ENCODE peak calls at places on chromosomes 13 and 19, in five cellular contexts. H, W, N, D and T are unnamed samples.

GRCh38 chr13:34151885-34152284 is 333.9 kb downstream of the RFC3 start:
- DNase-seq in H (no peak), W (no peak), N (no peak), D (no peak), T (no peak)

GRCh38 chr13:103351035-103351828 is 285.0 kb upstream of the SLC10A2 start:
- DNase-seq in H (no peak), W (peak), N (peak), D (peak), T (no peak)

GRCh38 chr13:20840590-20840989 is 62.0 kb downstream of the XPO4 start:
- DNase-seq in H (no peak), W (no peak), N (no peak), D (no peak), T (no peak)

GRCh38 chr19:49857061-49857833 is 6.3 kb downstream of the PTOV1 start:
- DNase-seq in H (no peak), W (no peak), N (no peak), D (no peak), T (no peak)

GRCh38 chr19:44796701-44797115 is 12.2 kb upstream of the BCAM start:
- DNase-seq in H (no peak), W (peak), N (no peak), D (peak), T (no peak)

GRCh38 chr13:81577601-81578000 is 1236.7 kb upstream of the SPRY2 start:
- DNase-seq in H (no peak), W (no peak), N (no peak), D (peak), T (no peak)

GRCh38 chr13:49610176-49610575 is 18.1 kb upstream of the ARL11 start:
- DNase-seq in H (no peak), W (no peak), N (no peak), D (no peak), T (no peak)

GRCh38 chr19:32404939-32405430 is 585 bp upstream of the DPY19L3 start:
- DNase-seq in H (peak), W (peak), N (peak), D (peak), T (no peak)

GRCh38 chr13:107421028-107421427 is 794.3 kb downstream of the LIG4 start:
- DNase-seq in H (no peak), W (no peak), N (peak), D (peak), T (no peak)

GRCh38 chr13:87777395-87777794 is 106.2 kb downstream of the SLITRK5 start:
- DNase-seq in H (no peak), W (no peak), N (peak), D (peak), T (no peak)

GRCh38 chr13:113916330-113916815 is 52.5 kb upstream of the GAS6 start:
- DNase-seq in H (no peak), W (no peak), N (peak), D (no peak), T (no peak)

GRCh38 chr19:35350591-35350990 is 2.9 kb downstream of the FFAR1 start:
- DNase-seq in H (no peak), W (no peak), N (no peak), D (no peak), T (no peak)

GRCh38 chr13:28527629-28528028 is 32.7 kb upstream of the FLT1 start:
- DNase-seq in H (no peak), W (no peak), N (no peak), D (no peak), T (no peak)

GRCh38 chr19:55441692-55442321 is 1.3 kb downstream of the SHISA7 start:
- DNase-seq in H (no peak), W (no peak), N (no peak), D (no peak), T (peak)

GRCh38 chr19:48918801-48919247 is 14.7 kb upstream of the DHDH start:
- DNase-seq in H (no peak), W (no peak), N (no peak), D (no peak), T (no peak)

GRCh38 chr13:94153586-94153985 is 325.9 kb downstream of the DCT start:
- DNase-seq in H (no peak), W (no peak), N (no peak), D (no peak), T (no peak)

GRCh38 chr13:67223742-67224141 is 6.4 kb downstream of the PCDH9 start:
- DNase-seq in H (no peak), W (no peak), N (peak), D (peak), T (no peak)

DNA sequence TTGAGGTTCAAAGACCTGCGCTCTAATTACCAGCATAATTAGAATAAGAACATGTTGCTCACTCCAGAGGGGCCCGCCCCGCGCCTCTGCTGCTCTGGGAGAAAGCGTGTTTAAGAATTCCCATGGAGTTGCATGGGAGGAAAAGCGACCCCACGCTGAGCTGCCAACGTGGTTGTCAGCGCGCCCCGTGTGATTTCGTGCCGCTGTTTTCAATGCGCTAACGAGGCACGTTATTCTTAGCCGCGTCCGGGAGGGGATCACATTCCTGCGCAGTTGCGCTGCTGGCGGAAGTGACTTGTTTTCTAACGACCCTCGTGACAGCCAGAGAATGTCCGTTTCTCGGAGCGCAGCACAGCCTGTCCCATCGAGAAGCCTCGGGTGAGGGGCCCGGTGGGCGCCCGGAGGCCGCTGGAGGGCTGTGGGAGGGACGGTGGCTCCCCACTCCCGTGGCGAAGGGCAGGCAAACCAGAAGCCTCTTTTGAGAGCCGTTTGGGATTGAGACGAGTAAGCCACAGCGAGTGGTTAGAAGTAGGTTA is 173.8 kb upstream of the SOX1 start:
- DNase-seq in H (no peak), W (no peak), N (no peak), D (no peak), T (no peak)
- TF ChIP-seq CTCF in H (no peak), W (no peak), N (no peak), D (no peak), T (no peak)

DNA sequence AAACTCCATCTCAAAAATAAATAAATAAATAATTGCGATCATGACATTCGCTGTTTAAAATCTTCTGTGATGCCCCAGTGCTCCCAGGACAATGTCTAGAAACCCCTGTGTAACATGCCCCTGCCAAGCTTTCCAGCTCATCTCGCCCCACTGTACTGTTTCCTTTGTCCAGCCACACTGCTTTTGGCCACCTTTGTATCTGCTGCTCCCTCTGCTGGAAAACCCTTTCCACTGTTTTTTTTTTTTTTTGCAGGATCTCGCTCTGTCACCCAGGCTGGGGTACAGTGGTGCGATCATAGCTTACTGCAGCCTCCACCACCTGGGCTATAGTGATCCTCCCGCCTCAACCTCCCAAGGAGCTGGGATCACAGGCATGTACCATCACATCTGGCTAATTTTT is 7.5 kb downstream of the PLAUR start:
- DNase-seq in H (no peak), W (no peak), N (no peak), D (no peak), T (no peak)
- TF ChIP-seq CTCF in H (peak), W (peak), N (peak), D (peak), T (no peak)

GRCh38 chr19:16722591-16722990 is 2.9 kb downstream of the NWD1 start:
- DNase-seq in H (no peak), W (no peak), N (no peak), D (no peak), T (no peak)
- TF ChIP-seq CTCF in H (no peak), W (no peak), N (no peak), D (no peak), T (no peak)

GRCh38 chr13:96858133-96858826 is 136.0 kb downstream of the OXGR1 start:
- DNase-seq in H (no peak), W (no peak), N (no peak), D (no peak), T (no peak)
- TF ChIP-seq CTCF in H (no peak), W (no peak), N (no peak), D (no peak), T (no peak)

DNA sequence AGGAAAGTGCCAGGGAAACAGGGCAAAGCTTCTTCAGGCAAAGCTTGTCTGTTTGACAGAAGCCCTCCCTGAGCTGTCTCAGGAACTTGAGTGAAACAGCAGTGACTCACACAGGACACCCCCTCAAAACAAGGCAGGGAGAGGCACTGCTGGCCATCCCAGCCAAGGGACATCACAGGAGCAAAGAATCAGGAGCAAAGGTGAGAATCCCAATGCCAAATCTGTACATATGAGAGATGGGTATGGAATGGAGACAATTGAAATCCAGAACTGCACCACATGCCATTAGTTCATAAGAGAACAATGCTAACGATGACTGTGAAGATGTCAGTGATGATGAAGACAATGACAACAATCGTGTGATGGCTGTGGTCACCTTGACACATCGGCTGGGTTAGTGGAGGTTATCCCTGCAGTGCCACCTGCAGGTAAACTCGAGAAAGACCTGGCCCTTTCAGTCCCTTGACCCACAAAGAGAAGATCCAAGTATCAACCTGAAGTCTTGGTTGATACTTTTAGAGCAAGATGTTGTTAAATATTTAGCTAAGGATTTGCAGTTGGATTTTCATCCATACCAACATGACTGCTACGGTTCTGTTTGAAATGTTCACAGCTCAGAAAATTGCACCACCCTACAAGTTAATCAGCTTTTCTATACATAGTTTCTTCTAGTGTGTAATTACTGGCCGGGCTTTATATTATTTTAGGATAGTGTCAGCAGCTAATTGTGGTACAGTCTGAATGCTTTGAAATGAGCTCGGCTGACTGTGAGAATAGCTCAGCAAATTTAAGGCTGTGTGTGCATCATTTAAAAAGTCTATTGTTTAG is 42.0 kb upstream of the IPO5 start:
- DNase-seq in H (no peak), W (no peak), N (no peak), D (peak), T (peak)
- TF ChIP-seq CTCF in H (no peak), W (peak), N (peak), D (peak), T (peak)

DNA sequence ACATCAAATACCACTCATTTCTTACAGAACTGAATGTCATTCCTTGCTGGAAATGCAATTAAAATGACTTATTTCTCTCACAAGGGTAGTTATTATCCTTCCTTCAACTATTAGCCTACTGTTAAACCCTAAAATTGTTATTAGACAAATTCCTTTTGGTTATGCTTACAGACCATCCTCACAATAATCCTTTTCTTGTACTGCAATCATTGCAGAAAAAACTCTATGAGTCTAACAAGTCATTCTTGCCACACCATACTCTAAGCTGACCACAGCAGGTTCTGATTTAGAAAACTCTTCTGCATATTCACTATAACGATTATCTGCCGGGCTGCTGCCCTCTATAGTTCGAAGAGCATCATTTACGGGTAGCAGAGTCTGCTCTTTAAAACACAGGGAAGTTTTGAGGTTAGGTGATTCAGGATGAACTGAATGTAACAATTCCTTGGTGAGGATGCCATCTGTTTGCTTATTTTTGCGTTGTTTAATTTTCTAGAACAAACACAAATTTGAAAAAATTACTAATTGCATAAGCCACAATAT is 38.2 kb downstream of the MTMR6 start:
- DNase-seq in H (no peak), W (no peak), N (peak), D (peak), T (peak)
- TF ChIP-seq CTCF in H (no peak), W (no peak), N (peak), D (peak), T (peak)

GRCh38 chr19:2273356-2274184 is 8.4 kb downstream of the PEAK3 start:
- DNase-seq in H (peak), W (peak), N (peak), D (peak), T (peak)

GRCh38 chr19:2275588-2276428 is 6.2 kb downstream of the PEAK3 start:
- DNase-seq in H (no peak), W (peak), N (no peak), D (no peak), T (no peak)

GRCh38 chr19:2276429-2276989 is 5.5 kb downstream of the PEAK3 start:
- DNase-seq in H (no peak), W (no peak), N (no peak), D (no peak), T (no peak)

GRCh38 chr19:2274185-2274711 is 7.7 kb downstream of the PEAK3 start:
- DNase-seq in H (no peak), W (no peak), N (no peak), D (no peak), T (no peak)

GRCh38 chr19:2274937-2275535 is 6.9 kb downstream of the PEAK3 start:
- DNase-seq in H (no peak), W (peak), N (peak), D (peak), T (peak)
- TF ChIP-seq CTCF in H (peak), W (peak), N (peak), D (peak), T (peak)

GRCh38 chr19:318509-318774 is 26.2 kb downstream of the MIER2 start:
- DNase-seq in H (no peak), W (no peak), N (no peak), D (no peak), T (no peak)
- TF ChIP-seq CTCF in H (no peak), W (no peak), N (no peak), D (no peak), T (no peak)

DNA sequence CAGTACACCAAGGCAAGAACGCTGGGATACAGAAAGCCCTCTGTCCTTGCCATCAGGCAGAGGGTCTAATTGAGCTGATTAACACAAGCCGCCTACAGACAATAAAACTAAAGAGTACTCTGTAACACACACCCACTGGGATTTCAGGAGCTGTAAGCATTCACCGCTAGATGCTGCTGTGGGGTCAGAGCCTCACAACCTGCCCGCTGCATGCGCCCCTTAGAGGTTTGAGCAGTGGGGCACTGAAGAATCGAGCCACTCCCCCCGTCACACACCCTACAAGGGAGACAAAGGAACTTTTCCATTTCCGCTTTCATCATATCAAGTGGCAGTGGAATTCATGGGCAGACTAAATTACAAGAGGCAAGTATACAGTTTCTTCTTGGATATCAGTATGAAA is 1080.6 kb downstream of the PCDH17 start:
- DNase-seq in H (no peak), W (no peak), N (no peak), D (peak), T (no peak)
- TF ChIP-seq CTCF in H (no peak), W (no peak), N (no peak), D (no peak), T (no peak)

GRCh38 chr13:79548886-79549285 is 67.9 kb downstream of the NDFIP2 start:
- DNase-seq in H (no peak), W (no peak), N (peak), D (no peak), T (no peak)
- TF ChIP-seq CTCF in H (no peak), W (peak), N (peak), D (peak), T (no peak)